ENCODE peak calls at places on chromosome 2, in seven cellular contexts. One of them, this sample, is unnamed.

GRCh38 chr2:229673676-229674075 is 40.7 kb downstream of the DNER start:
- DNase-seq in sciatic nerve: no peak
- DNase-seq in uterus: no peak
- DNase-seq in endothelial cell: no peak
- DNase-seq in GM10248: no peak
- DNase-seq in NCI-H1436: no peak
- DNase-seq in T-cell: no peak
- DNase-seq in this sample: no peak

GRCh38 chr2:8608411-8608954 is 73.4 kb upstream of the ID2 start:
- DNase-seq in GM10248: no peak
- DNase-seq in T-cell: no peak
- DNase-seq in NCI-H1436: no peak
- DNase-seq in uterus: no peak
- DNase-seq in endothelial cell: no peak
- DNase-seq in sciatic nerve: no peak
- DNase-seq in this sample: peak; percentile 87

GRCh38 chr2:171318463-171318934 is 115.3 kb downstream of the METTL8 start:
- DNase-seq in sciatic nerve: peak; percentile 61
- DNase-seq in endothelial cell: no peak
- DNase-seq in T-cell: no peak
- DNase-seq in NCI-H1436: no peak
- DNase-seq in GM10248: no peak
- DNase-seq in uterus: no peak
- DNase-seq in this sample: no peak

GRCh38 chr2:207473203-207473865 is 56.4 kb upstream of the CREB1 start:
- DNase-seq in NCI-H1436: peak; percentile 82
- DNase-seq in uterus: peak; percentile 51
- DNase-seq in GM10248: peak; percentile 30
- DNase-seq in sciatic nerve: peak; percentile 66
- DNase-seq in endothelial cell: peak; percentile 36
- DNase-seq in T-cell: peak; percentile 37
- DNase-seq in this sample: peak; percentile 76

GRCh38 chr2:64987001-64987962 is 1.9 kb upstream of the SLC1A4 start:
- DNase-seq in endothelial cell: no peak
- DNase-seq in sciatic nerve: no peak
- DNase-seq in uterus: no peak
- DNase-seq in GM10248: peak; percentile 58
- DNase-seq in NCI-H1436: no peak
- DNase-seq in T-cell: no peak
- DNase-seq in this sample: no peak

GRCh38 chr2:27984153-27984552 is 93.6 kb downstream of the BABAM2 start:
- DNase-seq in sciatic nerve: no peak
- DNase-seq in GM10248: no peak
- DNase-seq in NCI-H1436: no peak
- DNase-seq in T-cell: no peak
- DNase-seq in uterus: no peak
- DNase-seq in endothelial cell: no peak
- DNase-seq in this sample: no peak

GRCh38 chr2:10798783-10799182 is 13.8 kb downstream of the PDIA6 start:
- DNase-seq in endothelial cell: no peak
- DNase-seq in sciatic nerve: no peak
- DNase-seq in uterus: no peak
- DNase-seq in NCI-H1436: no peak
- DNase-seq in GM10248: no peak
- DNase-seq in T-cell: no peak
- DNase-seq in this sample: no peak

GRCh38 chr2:219619235-219619634 is 8.2 kb upstream of the SLC4A3 start:
- DNase-seq in endothelial cell: no peak
- DNase-seq in sciatic nerve: no peak
- DNase-seq in T-cell: no peak
- DNase-seq in NCI-H1436: no peak
- DNase-seq in uterus: no peak
- DNase-seq in GM10248: no peak
- DNase-seq in this sample: no peak

GRCh38 chr2:232447638-232448472 is 8.1 kb upstream of the ALPI start:
- DNase-seq in endothelial cell: no peak
- DNase-seq in NCI-H1436: no peak
- DNase-seq in T-cell: no peak
- DNase-seq in GM10248: no peak
- DNase-seq in uterus: no peak
- DNase-seq in sciatic nerve: no peak
- DNase-seq in this sample: no peak

GRCh38 chr2:55961318-55961911 is 37.8 kb upstream of the EFEMP1 start:
- DNase-seq in NCI-H1436: peak; percentile 26
- DNase-seq in sciatic nerve: no peak
- DNase-seq in T-cell: no peak
- DNase-seq in uterus: peak; percentile 23
- DNase-seq in GM10248: peak; percentile 22
- DNase-seq in endothelial cell: no peak
- DNase-seq in this sample: peak; percentile 62

GRCh38 chr2:20143263-20143662 is 81.7 kb downstream of the SDC1 start:
- DNase-seq in T-cell: no peak
- DNase-seq in NCI-H1436: no peak
- DNase-seq in uterus: no peak
- DNase-seq in sciatic nerve: no peak
- DNase-seq in endothelial cell: no peak
- DNase-seq in GM10248: no peak
- DNase-seq in this sample: no peak

GRCh38 chr2:231854616-231855125 is 68.4 kb downstream of the COPS7B start:
- DNase-seq in GM10248: no peak
- DNase-seq in sciatic nerve: no peak
- DNase-seq in NCI-H1436: no peak
- DNase-seq in endothelial cell: no peak
- DNase-seq in uterus: no peak
- DNase-seq in T-cell: no peak
- DNase-seq in this sample: no peak

GRCh38 chr2:157318884-157319283 is 6.7 kb downstream of the ERMN start:
- DNase-seq in T-cell: no peak
- DNase-seq in endothelial cell: no peak
- DNase-seq in NCI-H1436: no peak
- DNase-seq in uterus: no peak
- DNase-seq in GM10248: no peak
- DNase-seq in sciatic nerve: no peak
- DNase-seq in this sample: no peak

GRCh38 chr2:26058390-26058789 is 24.5 kb downstream of the RAB10 start:
- DNase-seq in sciatic nerve: no peak
- DNase-seq in T-cell: no peak
- DNase-seq in GM10248: no peak
- DNase-seq in NCI-H1436: no peak
- DNase-seq in uterus: no peak
- DNase-seq in endothelial cell: no peak
- DNase-seq in this sample: no peak

GRCh38 chr2:18910843-18911242 is 321.5 kb upstream of the NT5C1B start:
- DNase-seq in sciatic nerve: no peak
- DNase-seq in GM10248: no peak
- DNase-seq in T-cell: no peak
- DNase-seq in endothelial cell: no peak
- DNase-seq in NCI-H1436: no peak
- DNase-seq in uterus: no peak
- DNase-seq in this sample: peak; percentile 90

GRCh38 chr2:200089040-200089755 is 133.8 kb downstream of the MAIP1 start:
- DNase-seq in uterus: no peak
- DNase-seq in NCI-H1436: no peak
- DNase-seq in T-cell: no peak
- DNase-seq in GM10248: no peak
- DNase-seq in endothelial cell: no peak
- DNase-seq in sciatic nerve: no peak
- DNase-seq in this sample: peak; percentile 40

GRCh38 chr2:204012081-204012653 is 75.6 kb downstream of the ICOS start:
- DNase-seq in NCI-H1436: no peak
- DNase-seq in GM10248: no peak
- DNase-seq in endothelial cell: no peak
- DNase-seq in sciatic nerve: no peak
- DNase-seq in uterus: no peak
- DNase-seq in T-cell: no peak
- DNase-seq in this sample: peak; percentile 25

GRCh38 chr2:237643066-237643465 is 15.7 kb downstream of the LRRFIP1 start:
- DNase-seq in endothelial cell: no peak
- DNase-seq in uterus: no peak
- DNase-seq in sciatic nerve: no peak
- DNase-seq in GM10248: no peak
- DNase-seq in NCI-H1436: no peak
- DNase-seq in T-cell: no peak
- DNase-seq in this sample: no peak

GRCh38 chr2:110960281-110960680 is 160.4 kb upstream of the BCL2L11 start:
- DNase-seq in uterus: no peak
- DNase-seq in NCI-H1436: no peak
- DNase-seq in sciatic nerve: no peak
- DNase-seq in GM10248: no peak
- DNase-seq in T-cell: no peak
- DNase-seq in endothelial cell: no peak
- DNase-seq in this sample: no peak

GRCh38 chr2:18455256-18455862 is 105.1 kb downstream of the RDH14 start:
- DNase-seq in NCI-H1436: no peak
- DNase-seq in T-cell: no peak
- DNase-seq in uterus: no peak
- DNase-seq in GM10248: no peak
- DNase-seq in sciatic nerve: no peak
- DNase-seq in endothelial cell: peak; percentile 7
- DNase-seq in this sample: no peak

GRCh38 chr2:39059366-39059952 is 61.4 kb downstream of the SOS1 start:
- DNase-seq in GM10248: peak; percentile 39
- DNase-seq in T-cell: no peak
- DNase-seq in endothelial cell: no peak
- DNase-seq in uterus: no peak
- DNase-seq in sciatic nerve: no peak
- DNase-seq in NCI-H1436: peak; percentile 55
- DNase-seq in this sample: peak; percentile 23